ENCODE peak calls at places on chromosomes 13 and 19, in four cellular contexts. M is NCI-H774, L is astrocyte of the hippocampus, G is left ventricle myocardium inferior. E is an unnamed sample.

GRCh38 chr13:74062933-74063332 is 71.3 kb downstream of the KLF12 start:
- DNase-seq in M (no peak), L (peak), G (peak), E (peak)

GRCh38 chr19:33205531-33206260 is 11.6 kb downstream of the LRP3 start:
- DNase-seq in M (no peak), L (no peak), G (no peak), E (no peak)

GRCh38 chr19:4324228-4324627 is 14.4 kb downstream of the STAP2 start:
- DNase-seq in M (no peak), L (no peak), G (no peak), E (no peak)

GRCh38 chr13:88637935-88638334 is 966.8 kb downstream of the SLITRK5 start:
- DNase-seq in M (no peak), L (no peak), G (no peak), E (no peak)

GRCh38 chr19:53772943-53773342 is 51.2 kb downstream of the NLRP12 start:
- DNase-seq in M (peak), L (peak), G (no peak), E (peak)

GRCh38 chr19:14479985-14480694 is 5.0 kb upstream of the PTGER1 start:
- DNase-seq in M (no peak), L (peak), G (peak), E (no peak)

GRCh38 chr13:112545866-112546265 is 42.1 kb downstream of the TUBGCP3 start:
- DNase-seq in M (no peak), L (peak), G (no peak), E (no peak)

GRCh38 chr19:8512115-8512967 is 1.6 kb downstream of the ZNF414 start:
- DNase-seq in M (peak), L (peak), G (no peak), E (no peak)

GRCh38 chr13:43546260-43546659 is 240.5 kb downstream of the ENOX1 start:
- DNase-seq in M (peak), L (no peak), G (peak), E (peak)

GRCh38 chr13:30698023-30698422 is 37.3 kb upstream of the ALOX5AP start:
- DNase-seq in M (no peak), L (peak), G (no peak), E (no peak)

GRCh38 chr19:31597616-31598015 is 248.4 kb upstream of the TSHZ3 start:
- DNase-seq in M (no peak), L (no peak), G (no peak), E (no peak)

GRCh38 chr19:1261863-1262686 is 7.1 kb upstream of the CIRBP start:
- DNase-seq in M (peak), L (peak), G (peak), E (no peak)

GRCh38 chr19:15733895-15734294 is 3.9 kb upstream of the OR10H3 start:
- DNase-seq in M (no peak), L (no peak), G (no peak), E (no peak)

GRCh38 chr19:21328402-21328801 is 808 bp downstream of the ZNF708 start:
- DNase-seq in M (peak), L (peak), G (no peak), E (no peak)

GRCh38 chr13:75222031-75222430 is 259.9 kb downstream of the TBC1D4 start:
- DNase-seq in M (no peak), L (peak), G (no peak), E (no peak)

GRCh38 chr13:112443191-112444000 is 67.2 kb downstream of the SPACA7 start:
- DNase-seq in M (no peak), L (peak), G (no peak), E (no peak)

GRCh38 chr13:29621401-29621800 is 25.9 kb upstream of the SLC7A1 start:
- DNase-seq in M (no peak), L (peak), G (no peak), E (no peak)

GRCh38 chr13:37481005-37481857 is 117.3 kb downstream of the POSTN start:
- DNase-seq in M (no peak), L (peak), G (no peak), E (no peak)

GRCh38 chr13:89932902-89933301 is 1414.6 kb upstream of the MIR17HG start:
- DNase-seq in M (no peak), L (no peak), G (no peak), E (no peak)

GRCh38 chr13:97434417-97435296 is 688 bp downstream of the RAP2A start:
- DNase-seq in M (no peak), L (peak), G (peak), E (peak)

GRCh38 chr13:105177265-105177900 is 1358.1 kb downstream of the EFNB2 start:
- DNase-seq in M (no peak), L (peak), G (no peak), E (no peak)

GRCh38 chr13:107827840-107828549 is 387.3 kb downstream of the LIG4 start:
- DNase-seq in M (no peak), L (no peak), G (no peak), E (no peak)

GRCh38 chr13:46567671-46568070 is 14.7 kb downstream of the LRCH1 start:
- DNase-seq in M (no peak), L (no peak), G (no peak), E (no peak)

GRCh38 chr19:18020212-18021067 is 12.5 kb downstream of the ARRDC2 start:
- DNase-seq in M (no peak), L (peak), G (peak), E (peak)

GRCh38 chr19:13053761-13054604 is 48.7 kb downstream of the LYL1 start:
- DNase-seq in M (no peak), L (peak), G (peak), E (peak)

GRCh38 chr13:39415403-39415802 is 187.6 kb downstream of the LHFPL6 start:
- DNase-seq in M (peak), L (peak), G (peak), E (peak)

GRCh38 chr13:113599396-113599795 is 14.8 kb downstream of the TFDP1 start:
- DNase-seq in M (no peak), L (no peak), G (peak), E (no peak)